ENCODE peak calls at places on chromosomes 2 and 18, in five cellular contexts. Y is prostate gland, H is HCT116, W is mammary epithelial cell, T is uterus. F is an unnamed sample.

GRCh38 chr2:233247744-233248143 is 3.7 kb upstream of the ATG16L1 start:
- DNase-seq in Y (no peak), W (peak; percentile 99), T (no peak), H (peak; percentile 97), F (peak; percentile 68)

GRCh38 chr18:3397786-3398185 is 52.2 kb upstream of the TGIF1 start:
- DNase-seq in Y (no peak), H (no peak), T (no peak), W (no peak), F (no peak)

GRCh38 chr18:40877096-40877495 is 1077.9 kb upstream of the PIK3C3 start:
- DNase-seq in W (peak; percentile 86), H (no peak), Y (no peak), T (no peak), F (peak; percentile 80)

GRCh38 chr2:126761981-126762878 is 106.3 kb downstream of the GYPC start:
- DNase-seq in Y (no peak), H (no peak), T (no peak), W (no peak), F (peak; percentile 14)

GRCh38 chr2:216571909-216572513 is 61.2 kb upstream of the IGFBP2 start:
- DNase-seq in T (no peak), H (no peak), W (no peak), Y (no peak), F (peak; percentile 30)

GRCh38 chr18:77622009-77622692 is 372.5 kb downstream of the GALR1 start:
- DNase-seq in T (no peak), H (no peak), W (no peak), Y (no peak), F (no peak)

GRCh38 chr2:54457326-54458023 is 1.3 kb downstream of the SPTBN1 start:
- DNase-seq in Y (no peak), T (peak; percentile 39), H (no peak), W (peak; percentile 39), F (peak; percentile 58)

GRCh38 chr2:40285391-40285790 is 166.5 kb downstream of the SLC8A1 start:
- DNase-seq in H (no peak), Y (no peak), T (no peak), W (no peak), F (no peak)

GRCh38 chr2:219783551-219783950 is 156.1 kb downstream of the SLC4A3 start:
- DNase-seq in H (no peak), T (no peak), Y (no peak), W (peak; percentile 32), F (no peak)

GRCh38 chr18:44927127-44927849 is 246.6 kb downstream of the SETBP1 start:
- DNase-seq in T (no peak), Y (no peak), W (peak; percentile 57), H (no peak), F (peak; percentile 5)

GRCh38 chr2:176177580-176178270 is 10.7 kb upstream of the HOXD1 start:
- DNase-seq in H (no peak), Y (no peak), W (no peak), T (no peak), F (peak; percentile 57)

GRCh38 chr2:120979398-120979797 is 243.7 kb downstream of the GLI2 start:
- DNase-seq in W (no peak), T (no peak), H (no peak), Y (no peak), F (no peak)

GRCh38 chr18:37553633-37554398 is 11.8 kb downstream of the CELF4 start:
- DNase-seq in W (no peak), T (no peak), Y (no peak), H (no peak), F (no peak)

GRCh38 chr2:27857417-27858172 is 32.6 kb downstream of the RBKS start:
- DNase-seq in W (peak; percentile 77), Y (no peak), H (no peak), T (no peak), F (no peak)

GRCh38 chr2:39403311-39403710 is 33.8 kb downstream of the MAP4K3 start:
- DNase-seq in W (no peak), Y (no peak), T (no peak), H (no peak), F (no peak)

GRCh38 chr2:220432645-220433044 is 805.2 kb downstream of the SLC4A3 start:
- DNase-seq in Y (no peak), H (no peak), W (no peak), T (no peak), F (no peak)

GRCh38 chr2:223187256-223187655 is 135.3 kb downstream of the KCNE4 start:
- DNase-seq in W (peak; percentile 32), T (no peak), Y (no peak), H (no peak), F (no peak)

GRCh38 chr2:165572155-165572554 is 102.7 kb downstream of the CSRNP3 start:
- DNase-seq in H (no peak), T (no peak), Y (no peak), W (no peak), F (no peak)

GRCh38 chr18:63082661-63083531 is 236.7 kb downstream of the BCL2 start:
- DNase-seq in H (no peak), W (peak; percentile 21), Y (no peak), T (peak; percentile 43), F (no peak)

GRCh38 chr2:176114930-176115625 is 1.5 kb upstream of the HOXD10 start:
- DNase-seq in Y (no peak), W (no peak), T (no peak), H (no peak), F (no peak)

GRCh38 chr18:7871560-7872456 is 304.7 kb downstream of the PTPRM start:
- DNase-seq in Y (no peak), H (no peak), W (peak; percentile 80), T (no peak), F (no peak)

GRCh38 chr2:70084973-70085710 is 2.1 kb upstream of the PCBP1 start:
- DNase-seq in Y (peak; percentile 69), H (peak; percentile 65), W (peak; percentile 82), T (no peak), F (no peak)

GRCh38 chr2:189444322-189444721 is 3.0 kb downstream of the WDR75 start:
- DNase-seq in Y (no peak), W (peak; percentile 16), T (no peak), H (no peak), F (no peak)

GRCh38 chr2:19532797-19533196 is 174.4 kb upstream of the OSR1 start:
- DNase-seq in H (no peak), Y (no peak), T (no peak), W (peak; percentile 73), F (no peak)

GRCh38 chr2:20942538-20943223 is 101.2 kb downstream of the APOB start:
- DNase-seq in W (no peak), H (no peak), Y (no peak), T (no peak), F (no peak)

GRCh38 chr2:33123216-33123615 is 176.5 kb downstream of the LTBP1 start:
- DNase-seq in T (no peak), W (peak; percentile 86), Y (no peak), H (no peak), F (no peak)

GRCh38 chr18:29241199-29241598 is 1064.3 kb upstream of the CDH2 start:
- DNase-seq in W (no peak), H (no peak), T (no peak), Y (no peak), F (no peak)

GRCh38 chr2:188414412-188414811 is 122.7 kb downstream of the GULP1 start:
- DNase-seq in W (no peak), T (no peak), Y (no peak), H (no peak), F (no peak)

GRCh38 chr18:30683836-30684235 is 358.7 kb downstream of the DSC3 start:
- DNase-seq in T (no peak), Y (no peak), H (no peak), W (no peak), F (no peak)

GRCh38 chr2:233690444-233690843 is 2.2 kb upstream of the UGT1A6 start:
- DNase-seq in W (peak; percentile 94), Y (no peak), H (no peak), T (no peak), F (no peak)

DNA sequence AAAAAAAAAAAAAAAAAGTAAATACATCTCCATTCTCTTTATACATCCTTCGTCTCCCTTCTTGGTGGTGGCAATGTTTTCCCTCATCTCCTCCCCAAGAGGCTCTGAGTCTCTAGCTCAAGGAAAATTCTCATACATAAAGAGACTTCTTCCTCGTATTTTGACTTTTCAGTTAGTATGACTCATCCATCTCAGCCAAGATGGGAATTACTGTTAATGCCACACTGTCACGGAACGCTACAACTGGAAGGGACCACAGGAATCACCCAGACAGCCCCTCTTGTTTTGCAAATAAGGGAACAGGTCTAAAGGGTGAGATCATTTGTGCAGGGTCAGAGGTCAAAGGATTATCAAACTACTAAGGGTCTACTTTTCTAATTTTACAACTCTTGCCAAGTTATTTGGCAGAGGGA is 19.5 kb downstream of the NFE2L2 start:
- DNase-seq in H (peak; percentile 64), Y (no peak), W (no peak), T (no peak), F (peak; percentile 97)
- H3K4me3 ChIP-seq in H (no peak overlapping the region), Y (no peak overlapping the region), W (no peak overlapping the region), T (no peak overlapping the region), F (no peak overlapping the region)

GRCh38 chr2:26848336-26849055 is 564 bp downstream of the DPYSL5 start:
- DNase-seq in T (no peak), W (peak; percentile 2), H (no peak), Y (no peak), F (no peak)

GRCh38 chr2:26845021-26845420 is 2.9 kb upstream of the DPYSL5 start:
- DNase-seq in T (no peak), Y (no peak), H (no peak), W (no peak), F (no peak)

GRCh38 chr2:26847663-26848335 is at the start of gene DPYSL5:
- DNase-seq in Y (no peak), W (no peak), T (no peak), H (peak; percentile 10), F (no peak)

GRCh38 chr2:26846881-26847662 is 860 bp upstream of the DPYSL5 start:
- DNase-seq in H (no peak), Y (no peak), T (no peak), W (no peak), F (no peak)

GRCh38 chr2:26846334-26846863 is 1.5 kb upstream of the DPYSL5 start:
- DNase-seq in W (peak; percentile 52), Y (peak; percentile 44), H (peak; percentile 64), T (peak; percentile 62), F (peak; percentile 64)
- H3K27me3 ChIP-seq in W (peaks cover 36% of the 10 kb centered on the region), Y (peaks cover 34% of the 10 kb centered on the region), H (no peaks in the 10 kb centered on the region), T (peaks cover 33% of the 10 kb centered on the region), F (peaks cover 74% of the 10 kb centered on the region)

GRCh38 chr2:231674587-231675334 is 33.6 kb upstream of the PTMA start:
- DNase-seq in W (no peak), Y (peak; percentile 39), H (no peak), T (peak; percentile 74), F (peak; percentile 64)
- H3K4me1 ChIP-seq in W (peaks cover 25% of the 10 kb centered on the region), Y (no peaks in the 10 kb centered on the region), H (peaks cover 52% of the 10 kb centered on the region), T (peaks cover 6% of the 10 kb centered on the region), F (peaks cover 45% of the 10 kb centered on the region)

GRCh38 chr2:68775272-68775847 is 40.7 kb downstream of the ARHGAP25 start:
- DNase-seq in H (no peak), T (no peak), Y (no peak), W (no peak), F (no peak)
- H3K4me3 ChIP-seq in H (no peak overlapping the region), T (peak overlapping the region; percentile 39), Y (no peak overlapping the region), W (no peak overlapping the region), F (no peak overlapping the region)

DNA sequence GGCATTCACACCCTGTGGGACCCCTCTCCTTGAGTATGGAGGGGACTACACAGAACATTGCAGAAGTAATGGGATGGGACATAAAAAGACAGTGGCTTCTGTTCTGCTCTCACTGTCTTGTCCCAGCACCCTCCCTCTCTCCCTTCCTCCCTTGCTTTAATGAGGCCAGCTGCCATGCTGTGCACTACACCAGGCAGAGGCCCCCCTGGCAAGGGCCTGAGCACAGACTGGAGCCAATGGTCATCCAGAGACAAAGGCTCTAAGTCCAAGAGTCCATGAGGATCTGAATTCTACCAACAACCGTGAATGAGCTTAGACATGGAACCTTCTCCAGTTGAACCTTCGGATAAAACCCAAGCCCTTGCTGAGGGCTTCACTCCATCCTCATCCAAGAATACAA is 263.0 kb downstream of the NDUFA10 start:
- DNase-seq in T (no peak), W (no peak), H (no peak), Y (no peak), F (no peak)
- H3K27me3 ChIP-seq in T (no peaks in the 10 kb centered on the region), W (no peaks in the 10 kb centered on the region), H (peaks cover 4% of the 10 kb centered on the region), Y (no peaks in the 10 kb centered on the region), F (no peaks in the 10 kb centered on the region)

F was measured in SJSA1.